ENCODE peak calls at places on chromosomes 2 and 18, in six cellular contexts. R is upper lobe of right lung; L is WTC11; T is activated T-helper 1 cell treated with anti-CD3 and anti-CD28 coated beads, Interleukin-12 subunit alpha, Interleukin-12 subunit beta, Interleukin-2, Interleukin-4 antibody, amounts not matched to agents 30 ng/mL and 10 ng/mL and 1 ng/mL, durations not matched to agents 14 hours and 24 hours and 36 hours; E is naive B cell; B is iris pigment epithelial cell. U is an unnamed sample.

GRCh38 chr18:12296087-12296403 is 12.0 kb upstream of the TUBB6 start:
- DNase-seq in R (peak; percentile 39), L (no peak), T (no peak), E (no peak), B (peak; percentile 49), U (no peak)

GRCh38 chr2:5387421-5387820 is 304.8 kb upstream of the SOX11 start:
- DNase-seq in R (no peak), L (no peak), T (no peak), E (no peak), B (peak; percentile 9), U (no peak)

GRCh38 chr18:5068856-5069255 is 128.2 kb downstream of the AKAIN1 start:
- DNase-seq in R (no peak), L (no peak), T (no peak), E (no peak), B (no peak), U (no peak)

GRCh38 chr2:122570641-122571040 is 815.2 kb downstream of the TSN start:
- DNase-seq in R (no peak), L (no peak), T (no peak), E (no peak), B (no peak), U (no peak)

GRCh38 chr2:119838179-119838578 is 78.5 kb downstream of the PTPN4 start:
- DNase-seq in R (no peak), L (no peak), T (no peak), E (no peak), B (no peak), U (no peak)

GRCh38 chr2:234081970-234082822 is 31.7 kb downstream of the SPP2 start:
- DNase-seq in R (peak; percentile 66), L (no peak), T (no peak), E (no peak), B (no peak), U (no peak)

GRCh38 chr2:102603904-102604303 is 15.4 kb upstream of the SLC9A2 start:
- DNase-seq in R (no peak), L (no peak), T (no peak), E (no peak), B (no peak), U (no peak)

GRCh38 chr2:166867874-166868514 is 20.3 kb upstream of the XIRP2 start:
- DNase-seq in R (no peak), L (no peak), T (no peak), E (no peak), B (no peak), U (no peak)

GRCh38 chr2:174682578-174683391 is 81.5 kb downstream of the CHRNA1 start:
- DNase-seq in R (peak; percentile 83), L (peak; percentile 72), T (peak; percentile 57), E (peak; percentile 67), B (peak; percentile 47), U (peak; percentile 51)

GRCh38 chr2:232232915-232233314 is 145.6 kb upstream of the ALPP start:
- DNase-seq in R (no peak), L (no peak), T (no peak), E (no peak), B (no peak), U (no peak)

GRCh38 chr2:165238295-165238694 is 919 bp upstream of the SCN2A start:
- DNase-seq in R (no peak), L (no peak), T (no peak), E (no peak), B (peak; percentile 16), U (no peak)

GRCh38 chr2:240586919-240587800 is 626 bp downstream of the CAPN10 start:
- DNase-seq in R (peak; percentile 79), L (peak; percentile 55), T (peak; percentile 61), E (no peak), B (peak; percentile 40), U (peak; percentile 68)

GRCh38 chr2:105617631-105618350 is 126.9 kb upstream of the NCK2 start:
- DNase-seq in R (no peak), L (no peak), T (no peak), E (no peak), B (no peak), U (no peak)

GRCh38 chr2:112666764-112667122 is 21.0 kb downstream of the SLC20A1 start:
- DNase-seq in R (no peak), L (no peak), T (no peak), E (no peak), B (peak; percentile 37), U (no peak)

GRCh38 chr2:10814571-10815331 is 2.2 kb upstream of the PDIA6 start:
- DNase-seq in R (no peak), L (no peak), T (no peak), E (no peak), B (no peak), U (no peak)

GRCh38 chr2:37472959-37473358 is 128.5 kb downstream of the QPCT start:
- DNase-seq in R (peak; percentile 67), L (no peak), T (no peak), E (no peak), B (peak; percentile 66), U (no peak)

GRCh38 chr2:48510329-48510728 is 19.6 kb upstream of the STON1 start:
- DNase-seq in R (no peak), L (no peak), T (no peak), E (no peak), B (peak; percentile 76), U (no peak)

GRCh38 chr2:207734264-207734635 is 22.8 kb downstream of the CCNYL1 start:
- DNase-seq in R (no peak), L (no peak), T (no peak), E (peak; percentile 12), B (peak; percentile 69), U (no peak)

GRCh38 chr2:199309973-199310372 is 147.8 kb downstream of the SATB2 start:
- DNase-seq in R (no peak), L (no peak), T (no peak), E (no peak), B (no peak), U (no peak)

GRCh38 chr2:28956415-28956826 is 24.7 kb upstream of the TOGARAM2 start:
- DNase-seq in R (no peak), L (peak; percentile 69), T (peak; percentile 9), E (no peak), B (peak; percentile 52), U (peak; percentile 14)

GRCh38 chr2:72745679-72746368 is 80.0 kb downstream of the EXOC6B start:
- DNase-seq in R (no peak), L (no peak), T (no peak), E (peak; percentile 1), B (peak; percentile 78), U (no peak)

GRCh38 chr18:58166278-58166844 is 122.3 kb downstream of the NEDD4L start:
- DNase-seq in R (no peak), L (no peak), T (no peak), E (no peak), B (no peak), U (no peak)

GRCh38 chr2:75527676-75528075 is 33.1 kb downstream of the EVA1A start:
- DNase-seq in R (no peak), L (no peak), T (no peak), E (no peak), B (peak; percentile 44), U (no peak)

GRCh38 chr18:80175451-80176235 is 66.6 kb downstream of the ADNP2 start:
- DNase-seq in R (peak; percentile 51), L (no peak), T (no peak), E (no peak), B (no peak), U (peak; percentile 65)

U was measured in T-cell.